ENCODE peak calls at places on chromosome 2, in six cellular contexts. I is IMR-90, O is mesendoderm, Q is trophoblast cell, J is H1, T is mesenchymal stem cell. R is an unnamed sample.

GRCh38 chr2:118668431-118669424 is 178.7 kb downstream of the EN1 start:
- DNase-seq in I (peak), O (peak), Q (peak), J (no peak), T (peak), R (peak)

GRCh38 chr2:158990397-158991209 is 22.2 kb downstream of the TANC1 start:
- DNase-seq in I (peak), O (peak), Q (peak), J (no peak), T (peak), R (no peak)

GRCh38 chr2:157233506-157233905 is 24.0 kb upstream of the GALNT5 start:
- DNase-seq in I (peak), O (no peak), Q (no peak), J (no peak), T (peak), R (no peak)

GRCh38 chr2:95353613-95354468 is 48.7 kb upstream of the FAHD2A start:
- DNase-seq in I (no peak), O (no peak), Q (no peak), J (no peak), T (no peak), R (no peak)

GRCh38 chr2:201852462-201852861 is 46.1 kb downstream of the CDK15 start:
- DNase-seq in I (no peak), O (no peak), Q (no peak), J (no peak), T (peak), R (no peak)

GRCh38 chr2:241008711-241009121 is 10.3 kb downstream of the SNED1 start:
- DNase-seq in I (no peak), O (no peak), Q (no peak), J (no peak), T (no peak), R (no peak)

GRCh38 chr2:54499666-54500065 is 43.5 kb downstream of the SPTBN1 start:
- DNase-seq in I (peak), O (no peak), Q (no peak), J (no peak), T (no peak), R (no peak)

GRCh38 chr2:26034597-26035067 is 748 bp downstream of the RAB10 start:
- DNase-seq in I (peak), O (peak), Q (no peak), J (no peak), T (peak), R (no peak)

GRCh38 chr2:72887836-72888437 is 729 bp downstream of the SPR start:
- DNase-seq in I (peak), O (peak), Q (peak), J (peak), T (peak), R (peak)

GRCh38 chr2:19801367-19802087 is 100.3 kb downstream of the TTC32 start:
- DNase-seq in I (peak), O (no peak), Q (peak), J (no peak), T (peak), R (no peak)

GRCh38 chr2:202932425-202933138 is 20.5 kb downstream of the CARF start:
- DNase-seq in I (peak), O (peak), Q (peak), J (no peak), T (peak), R (no peak)

GRCh38 chr2:205865794-205866490 is 183.6 kb downstream of the NRP2 start:
- DNase-seq in I (no peak), O (no peak), Q (no peak), J (no peak), T (no peak), R (no peak)

GRCh38 chr2:127968610-127969339 is 59.1 kb downstream of the SAP130 start:
- DNase-seq in I (no peak), O (no peak), Q (no peak), J (no peak), T (no peak), R (no peak)

GRCh38 chr2:135743860-135744259 is 2.2 kb downstream of the UBXN4 start:
- DNase-seq in I (peak), O (no peak), Q (no peak), J (no peak), T (peak), R (peak)

GRCh38 chr2:218963597-218963996 is 4.1 kb downstream of the CDK5R2 start:
- DNase-seq in I (no peak), O (no peak), Q (no peak), J (no peak), T (no peak), R (no peak)
- H3K4me3 ChIP-seq in I (no peak), O (no peak), Q (no peak), J (peak), T (no peak), R (peak)

DNA sequence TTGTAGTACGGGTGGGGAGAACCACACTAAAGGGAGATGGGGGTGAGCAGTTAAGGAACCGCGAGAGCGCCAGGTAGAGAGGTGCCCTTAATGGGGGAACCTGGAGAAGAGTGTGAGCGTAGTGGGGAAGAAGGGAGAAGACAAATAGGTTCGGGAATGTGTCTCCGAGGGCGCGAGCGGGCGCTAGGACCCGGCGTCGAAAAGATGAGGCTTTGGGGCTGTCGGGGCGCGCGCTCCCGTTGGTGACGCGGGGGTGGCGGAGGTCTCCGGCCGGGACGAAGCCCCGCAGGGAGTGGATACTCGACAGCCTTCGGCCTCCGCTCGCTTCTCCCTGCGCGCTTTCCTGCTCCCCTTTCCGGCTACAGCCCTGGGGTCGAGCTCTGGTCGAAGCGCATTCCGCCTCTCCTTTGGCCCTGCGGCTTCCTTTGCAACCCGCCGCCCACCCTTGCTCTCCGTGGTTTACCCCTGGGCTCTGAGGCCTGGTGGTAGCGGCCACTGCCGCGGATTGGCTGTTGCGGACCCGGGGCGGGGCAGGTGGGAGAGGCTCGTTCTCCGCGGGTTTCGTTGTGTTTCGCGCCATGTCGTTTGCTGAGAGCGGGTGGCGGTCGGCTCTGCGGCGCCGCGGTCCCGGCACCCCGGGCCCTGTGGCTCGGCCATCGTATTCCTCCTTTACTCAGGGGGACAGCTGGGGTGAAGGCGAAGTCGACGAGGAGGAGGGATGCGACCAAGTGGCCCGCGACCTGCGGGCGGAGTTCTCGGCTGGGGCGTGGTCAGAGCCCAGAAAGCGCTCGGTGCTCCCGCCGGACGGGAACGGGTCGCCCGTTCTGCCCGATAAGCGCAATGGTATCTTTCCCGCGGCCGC is at the start of gene ARL6IP6:
- DNase-seq in I (peak), O (peak), Q (peak), J (peak), T (peak), R (peak)
- H2BK5ac ChIP-seq in I (peak), O (peak), Q (peak), J (peak), T (peak), R (peak)

GRCh38 chr2:234425923-234426603 is 70.8 kb downstream of the ARL4C start:
- DNase-seq in I (no peak), O (no peak), Q (no peak), J (no peak), T (no peak), R (no peak)
- H3K9ac ChIP-seq in I (no peak), O (no peak), Q (no peak), J (no peak), T (no peak), R (no peak)

GRCh38 chr2:132417430-132418035 is 928 bp downstream of the GPR39 start:
- DNase-seq in I (no peak), O (no peak), Q (no peak), J (no peak), T (no peak), R (no peak)
- H3K4me3 ChIP-seq in I (no peak), O (no peak), Q (no peak), J (no peak), T (peak), R (no peak)